ENCODE peak calls at places on chromosome 13, in four cellular contexts. I is K562, A is uterus, S is transverse colon. D is an unnamed sample.

GRCh38 chr13:40665754-40666057 is 735 bp downstream of the FOXO1 start:
- DNase-seq in I (peak; percentile 19), S (no peak), A (no peak), D (no peak)

GRCh38 chr13:44578064-44578394 is 1.9 kb upstream of the TSC22D1 start:
- DNase-seq in I (no peak), A (no peak), S (no peak), D (no peak)

GRCh38 chr13:21033866-21034601 is 27.4 kb downstream of the LATS2 start:
- DNase-seq in S (no peak), A (peak; percentile 11), I (no peak), D (no peak)

GRCh38 chr13:29922281-29922821 is 71.9 kb upstream of the UBL3 start:
- DNase-seq in I (peak; percentile 20), A (no peak), S (no peak), D (no peak)

GRCh38 chr13:107842562-107843180 is 372.7 kb downstream of the LIG4 start:
- DNase-seq in I (no peak), A (no peak), S (no peak), D (no peak)

GRCh38 chr13:99740261-99740979 is 231.1 kb downstream of the ZIC5 start:
- DNase-seq in I (no peak), A (no peak), S (no peak), D (no peak)

GRCh38 chr13:75368167-75368566 is 113.8 kb downstream of the TBC1D4 start:
- DNase-seq in A (peak; percentile 61), I (no peak), S (no peak), D (no peak)

GRCh38 chr13:28316841-28317240 is 178.1 kb downstream of the FLT1 start:
- DNase-seq in S (no peak), I (no peak), A (no peak), D (no peak)

GRCh38 chr13:30289533-30289932 is 17.8 kb downstream of the KATNAL1 start:
- DNase-seq in S (no peak), A (no peak), I (no peak), D (no peak)

GRCh38 chr13:98890920-98891319 is 86.9 kb downstream of the DOCK9 start:
- DNase-seq in S (no peak), A (no peak), I (no peak), D (no peak)

GRCh38 chr13:30915691-30916541 is 9.8 kb downstream of the MEDAG start:
- DNase-seq in I (no peak), A (no peak), S (no peak), D (no peak)

GRCh38 chr13:21567714-21568113 is 36.3 kb downstream of the MICU2 start:
- DNase-seq in A (no peak), S (no peak), I (peak; percentile 37), D (no peak)

GRCh38 chr13:23983671-23984070 is 86.4 kb upstream of the C1QTNF9B start:
- DNase-seq in S (no peak), I (no peak), A (no peak), D (no peak)

GRCh38 chr13:23985060-23985459 is 87.8 kb upstream of the C1QTNF9B start:
- DNase-seq in I (no peak), A (no peak), S (no peak), D (no peak)

GRCh38 chr13:23984541-23984940 is 87.2 kb upstream of the C1QTNF9B start:
- DNase-seq in I (no peak), A (peak; percentile 35), S (no peak), D (no peak)

GRCh38 chr13:23979361-23980159 is 82.3 kb upstream of the C1QTNF9B start:
- DNase-seq in S (peak; percentile 67), A (peak; percentile 79), I (no peak), D (peak; percentile 70)

GRCh38 chr13:23980160-23980551 is 82.9 kb upstream of the C1QTNF9B start:
- DNase-seq in A (peak; percentile 89), S (peak; percentile 81), I (peak; percentile 65), D (no peak)
- H3K27ac ChIP-seq in A (peak overlapping the region; percentile 60), S (peak overlapping the region; percentile 52), I (no peak overlapping the region), D (no peak overlapping the region)

GRCh38 chr13:109157275-109157674 is 527.9 kb downstream of the MYO16 start:
- DNase-seq in A (no peak), S (no peak), I (no peak), D (no peak)

GRCh38 chr13:109154546-109154945 is 525.1 kb downstream of the MYO16 start:
- DNase-seq in A (no peak), S (no peak), I (no peak), D (no peak)

GRCh38 chr13:109155301-109155761 is 525.9 kb downstream of the MYO16 start:
- DNase-seq in S (no peak), I (no peak), A (no peak), D (peak; percentile 89)

GRCh38 chr13:109158383-109158782 is 529.0 kb downstream of the MYO16 start:
- DNase-seq in S (no peak), I (no peak), A (no peak), D (no peak)

GRCh38 chr13:109156181-109156935 is 526.9 kb downstream of the MYO16 start:
- DNase-seq in I (no peak), S (no peak), A (no peak), D (no peak)
- H3K4me3 ChIP-seq in I (no peak overlapping the region), S (no peak overlapping the region), A (no peak overlapping the region), D (no peak overlapping the region)

GRCh38 chr13:78604782-78605611 is 1.6 kb upstream of the POU4F1 start:
- DNase-seq in I (peak; percentile 35), S (no peak), A (no peak), D (no peak)
- TF ChIP-seq CTCF in I (peak; percentile 21), S (no peak), A (no peak), D (no peak)

DNA sequence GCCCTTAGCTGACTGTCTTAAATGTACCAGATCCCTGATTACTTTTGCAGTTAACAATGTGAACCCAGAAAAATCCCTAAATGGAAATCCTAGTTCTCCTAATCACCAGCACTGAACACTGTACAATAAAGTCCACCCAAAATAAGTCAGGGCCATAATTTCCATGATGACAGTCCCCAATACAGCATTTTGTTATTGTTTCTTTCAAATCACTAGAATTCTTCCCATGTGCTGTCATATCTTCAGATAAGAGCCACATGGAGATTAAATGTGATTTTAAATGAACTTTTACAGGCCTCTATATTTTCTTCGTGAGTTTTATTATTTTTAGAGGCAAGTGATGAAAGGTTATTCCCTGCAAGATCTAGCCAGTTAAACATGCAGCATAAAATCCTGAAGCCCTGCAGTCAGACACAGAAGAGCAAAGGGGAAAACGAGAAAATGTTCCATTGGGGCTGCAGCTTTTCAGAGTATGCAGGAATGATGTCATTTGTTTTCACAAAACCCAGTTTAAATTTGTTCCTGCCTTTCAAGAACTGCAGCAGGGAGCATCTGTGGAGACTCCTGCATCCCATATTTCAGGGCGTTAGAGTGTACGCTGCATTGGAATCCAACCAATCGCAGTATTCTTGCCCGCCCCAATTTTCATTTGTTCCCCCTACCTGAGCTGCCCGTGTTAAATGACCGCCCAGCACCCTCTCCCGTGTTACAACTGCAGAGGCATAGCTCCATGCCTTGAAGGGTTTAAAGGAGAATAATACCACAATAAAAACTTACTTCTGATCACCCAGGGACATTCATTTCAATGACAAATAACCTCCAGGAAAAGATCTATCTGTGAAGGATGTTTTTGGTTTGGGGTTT is 167.2 kb upstream of the KLF12 start:
- DNase-seq in S (no peak), A (no peak), I (no peak), D (no peak)
- H3K27ac ChIP-seq in S (peak overlapping the region; percentile 32), A (peak overlapping the region; percentile 65), I (no peak overlapping the region), D (no peak overlapping the region)

DNA sequence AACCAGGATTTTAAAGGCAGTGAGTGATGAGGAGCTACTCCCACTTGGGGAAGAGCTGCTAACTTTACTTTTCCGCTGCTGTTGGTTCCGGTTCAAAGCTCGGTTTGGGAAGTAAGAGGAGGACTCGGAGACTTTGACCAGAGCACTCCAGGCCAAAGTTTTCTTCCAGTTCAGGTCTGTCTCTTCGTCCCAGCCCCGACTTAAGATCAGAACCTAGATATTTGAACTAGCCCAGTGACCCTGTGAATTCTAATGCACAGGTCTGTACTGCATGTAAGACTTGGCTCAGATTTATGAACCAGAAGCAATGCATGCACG is 2.0 kb downstream of the COL4A2 start:
- DNase-seq in S (no peak), I (no peak), A (no peak), D (no peak)
- H3K4me3 ChIP-seq in S (no peak overlapping the region), I (no peak overlapping the region), A (peak overlapping the region; percentile 78), D (peak overlapping the region; percentile 69)

GRCh38 chr13:59771272-59771671 is 392.5 kb downstream of the DIAPH3 start:
- DNase-seq in A (no peak), S (no peak), I (no peak), D (no peak)
- TF ChIP-seq CTCF in A (no peak), S (no peak), I (peak; percentile 24), D (peak; percentile 78)

GRCh38 chr13:106096661-106097092 is 438.8 kb downstream of the EFNB2 start:
- DNase-seq in I (no peak), A (no peak), S (no peak), D (no peak)

GRCh38 chr13:106099765-106100164 is 435.7 kb downstream of the EFNB2 start:
- DNase-seq in I (no peak), A (no peak), S (peak; percentile 39), D (no peak)

GRCh38 chr13:106098778-106099177 is 436.7 kb downstream of the EFNB2 start:
- DNase-seq in S (no peak), A (no peak), I (no peak), D (no peak)

GRCh38 chr13:106095919-106096318 is 439.5 kb downstream of the EFNB2 start:
- DNase-seq in S (no peak), A (no peak), I (no peak), D (no peak)

GRCh38 chr13:106095406-106095805 is 440.1 kb downstream of the EFNB2 start:
- DNase-seq in I (no peak), S (no peak), A (no peak), D (no peak)
- H3K27ac ChIP-seq in I (no peak overlapping the region), S (peak overlapping the region; percentile 87), A (no peak overlapping the region), D (peak overlapping the region; percentile 85)

DNA sequence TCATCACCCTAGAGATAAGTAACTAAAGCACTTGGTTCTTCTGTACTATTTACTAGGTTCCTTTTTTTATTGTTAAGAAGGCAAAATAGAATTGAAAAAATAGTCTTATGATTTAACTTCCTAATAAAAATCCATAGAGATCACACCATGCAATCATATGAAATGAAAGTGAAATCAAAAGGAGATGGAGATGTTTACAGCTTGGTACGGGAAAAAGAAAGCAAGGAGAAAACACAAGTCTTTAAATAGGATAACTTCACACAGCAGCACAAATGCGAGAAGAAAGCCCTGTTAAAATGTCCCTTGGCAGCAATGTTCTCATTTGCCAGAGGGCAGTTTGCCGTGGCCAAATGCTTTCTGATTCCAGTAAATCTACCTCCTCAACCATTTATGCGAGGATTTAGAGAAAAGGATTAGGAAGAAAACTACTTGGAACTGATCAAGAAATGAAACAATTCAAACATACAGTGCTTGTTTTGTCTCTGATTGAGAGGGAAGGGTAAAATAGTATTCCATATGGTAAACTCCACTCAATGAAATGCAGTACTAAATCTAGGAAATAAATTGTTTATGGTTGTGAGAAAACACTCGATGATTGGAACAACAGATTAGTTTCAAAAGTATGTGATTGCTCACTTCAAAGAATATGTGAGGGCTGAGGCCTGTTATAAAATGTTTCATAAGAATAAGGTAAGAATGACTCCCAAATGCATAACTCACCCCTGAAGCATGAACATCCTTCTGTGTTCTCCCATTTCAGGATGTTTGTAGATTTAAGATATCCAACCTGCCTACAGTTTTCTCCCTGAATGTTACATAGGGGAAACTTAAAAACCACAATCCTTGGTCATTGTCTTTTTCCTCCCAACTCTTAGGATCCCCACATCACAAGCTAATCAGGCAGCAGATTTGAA is 487.8 kb downstream of the DACH1 start:
- DNase-seq in S (no peak), I (no peak), A (no peak), D (no peak)
- H3K4me3 ChIP-seq in S (no peak overlapping the region), I (no peak overlapping the region), A (peak overlapping the region; percentile 12), D (no peak overlapping the region)